ENCODE peak calls at places on chromosome 11, in nine cellular contexts. P is lower leg skin, J is IMR-90, R is body of pancreas, Y is right lobe of liver, C is GM12891, Z is ovary, T is prostate gland, S is heart left ventricle. D is an unnamed sample.

GRCh38 chr11:64632237-64632636 is 41.2 kb downstream of the SLC22A12 start:
- DNase-seq in S (no peak), P (no peak), J (no peak), R (no peak), C (no peak), Y (no peak), T (no peak), Z (no peak), D (no peak)

GRCh38 chr11:11569936-11570491 is 51.8 kb downstream of the GALNT18 start:
- DNase-seq in S (peak; percentile 84), T (peak; percentile 42), C (no peak), R (peak; percentile 32), J (no peak), Y (peak; percentile 63), Z (no peak), P (peak; percentile 88), D (no peak)

GRCh38 chr11:10076458-10077141 is 217.4 kb downstream of the SBF2 start:
- DNase-seq in Z (peak; percentile 36), Y (peak; percentile 58), T (peak; percentile 15), S (peak; percentile 42), R (no peak), J (peak; percentile 63), P (no peak), C (peak; percentile 7), D (peak; percentile 57)

GRCh38 chr11:28542556-28542955 is 434.4 kb downstream of the METTL15 start:
- DNase-seq in P (no peak), C (no peak), T (no peak), R (no peak), S (no peak), J (peak; percentile 51), Z (no peak), Y (no peak), D (no peak)

GRCh38 chr11:14520902-14521151 is 641 bp upstream of the PSMA1 start:
- DNase-seq in P (no peak), R (no peak), C (no peak), T (no peak), S (no peak), J (no peak), Y (no peak), Z (no peak), D (no peak)

GRCh38 chr11:19027829-19028595 is 32.5 kb downstream of the MRGPRX2 start:
- DNase-seq in Z (no peak), P (no peak), C (no peak), S (no peak), J (peak; percentile 55), R (peak; percentile 58), T (no peak), Y (no peak), D (no peak)

GRCh38 chr11:116506446-116506845 is 266.3 kb downstream of the BUD13 start:
- DNase-seq in T (no peak), R (no peak), P (peak; percentile 26), C (no peak), Z (no peak), S (no peak), J (no peak), Y (no peak), D (no peak)

GRCh38 chr11:13897606-13898276 is 64.8 kb upstream of the SPON1 start:
- DNase-seq in R (no peak), P (no peak), J (no peak), T (no peak), C (no peak), Z (no peak), S (no peak), Y (no peak), D (no peak)

GRCh38 chr11:6705905-6706535 is 22.9 kb upstream of the MRPL17 start:
- DNase-seq in T (peak; percentile 22), Z (peak; percentile 25), Y (no peak), J (peak; percentile 63), R (peak; percentile 65), P (no peak), S (no peak), C (no peak), D (peak; percentile 70)

GRCh38 chr11:12066799-12067508 is 43.4 kb upstream of the MICAL2 start:
- DNase-seq in R (no peak), T (peak; percentile 71), J (peak; percentile 56), S (no peak), P (peak; percentile 86), Z (no peak), Y (peak; percentile 60), C (no peak), D (no peak)

GRCh38 chr11:122656073-122656630 is 630 bp downstream of the UBASH3B start:
- DNase-seq in Z (peak; percentile 49), Y (peak; percentile 69), R (peak; percentile 38), S (peak; percentile 47), T (peak; percentile 26), C (peak; percentile 54), P (peak; percentile 89), J (peak; percentile 66), D (peak; percentile 61)

GRCh38 chr11:9004310-9004945 is 627 bp upstream of the NRIP3 start:
- DNase-seq in Z (peak; percentile 15), Y (no peak), P (no peak), R (peak; percentile 13), J (no peak), S (no peak), C (peak; percentile 17), T (no peak), D (peak; percentile 37)

GRCh38 chr11:36540998-36541397 is 26.8 kb upstream of the RAG1 start:
- DNase-seq in C (peak; percentile 19), T (no peak), J (peak; percentile 45), Y (peak; percentile 30), Z (no peak), S (peak; percentile 45), P (no peak), R (peak; percentile 51), D (peak; percentile 35)

GRCh38 chr11:114820621-114821020 is 142.3 kb downstream of the NXPE2 start:
- DNase-seq in S (no peak), T (no peak), Z (no peak), P (no peak), J (no peak), C (no peak), Y (no peak), R (no peak), D (no peak)

GRCh38 chr11:120121336-120121735 is 16.6 kb downstream of the TRIM29 start:
- DNase-seq in Z (no peak), R (no peak), J (no peak), Y (no peak), C (no peak), S (no peak), P (no peak), T (no peak), D (no peak)

GRCh38 chr11:17734986-17735822 is 623 bp downstream of the KCNC1 start:
- DNase-seq in P (no peak), C (peak; percentile 76), T (peak; percentile 40), R (peak; percentile 69), Z (peak; percentile 49), Y (peak; percentile 75), J (peak; percentile 69), S (peak; percentile 48), D (peak; percentile 52)

GRCh38 chr11:44670814-44671213 is 55.9 kb upstream of the TSPAN18 start:
- DNase-seq in Z (no peak), C (no peak), R (no peak), S (no peak), J (no peak), P (no peak), T (no peak), Y (no peak), D (no peak)

GRCh38 chr11:15472405-15472799 is 357.7 kb downstream of the INSC start:
- DNase-seq in Z (no peak), C (no peak), J (no peak), P (no peak), Y (no peak), R (no peak), S (no peak), T (no peak), D (no peak)

GRCh38 chr11:2581931-2582435 is 117.8 kb downstream of the KCNQ1OT1 start:
- DNase-seq in Y (no peak), Z (peak; percentile 7), P (peak; percentile 81), R (peak; percentile 1), S (peak; percentile 5), C (no peak), J (no peak), T (no peak), D (no peak)

GRCh38 chr11:6856871-6857270 is 6.0 kb upstream of the OR10A2 start:
- DNase-seq in Y (no peak), T (no peak), R (no peak), J (peak; percentile 54), S (no peak), P (no peak), C (no peak), Z (no peak), D (no peak)

GRCh38 chr11:65849771-65850216 is 8.2 kb downstream of the CFL1 start:
- DNase-seq in J (no peak), P (no peak), T (no peak), S (no peak), R (no peak), C (no peak), Z (no peak), Y (no peak), D (no peak)
- TF ChIP-seq POLR2A in J (no peak), P (no peak), T (no peak), S (no peak), R (no peak), C (peak; percentile 8), Z (no peak), Y (no peak), D (no peak)

GRCh38 chr11:72826191-72826941 is 12.2 kb downstream of the ATG16L2 start:
- DNase-seq in R (no peak), P (peak; percentile 82), S (no peak), C (no peak), Y (no peak), J (no peak), T (no peak), Z (no peak), D (no peak)
- TF ChIP-seq POLR2A in R (no peak), P (no peak), S (no peak), C (peak; percentile 24), Y (no peak), J (no peak), T (no peak), Z (no peak), D (no peak)

GRCh38 chr11:76233936-76234703 is 27.8 kb upstream of the WNT11 start:
- DNase-seq in C (peak; percentile 53), S (peak; percentile 65), J (no peak), Y (peak; percentile 52), R (peak; percentile 54), Z (peak; percentile 60), P (peak; percentile 92), T (no peak), D (peak; percentile 74)
- TF ChIP-seq POLR2A in C (peak; percentile 52), S (peak; percentile 23), J (no peak), Y (no peak), R (no peak), Z (peak; percentile 20), P (no peak), T (peak; percentile 20), D (no peak)

DNA sequence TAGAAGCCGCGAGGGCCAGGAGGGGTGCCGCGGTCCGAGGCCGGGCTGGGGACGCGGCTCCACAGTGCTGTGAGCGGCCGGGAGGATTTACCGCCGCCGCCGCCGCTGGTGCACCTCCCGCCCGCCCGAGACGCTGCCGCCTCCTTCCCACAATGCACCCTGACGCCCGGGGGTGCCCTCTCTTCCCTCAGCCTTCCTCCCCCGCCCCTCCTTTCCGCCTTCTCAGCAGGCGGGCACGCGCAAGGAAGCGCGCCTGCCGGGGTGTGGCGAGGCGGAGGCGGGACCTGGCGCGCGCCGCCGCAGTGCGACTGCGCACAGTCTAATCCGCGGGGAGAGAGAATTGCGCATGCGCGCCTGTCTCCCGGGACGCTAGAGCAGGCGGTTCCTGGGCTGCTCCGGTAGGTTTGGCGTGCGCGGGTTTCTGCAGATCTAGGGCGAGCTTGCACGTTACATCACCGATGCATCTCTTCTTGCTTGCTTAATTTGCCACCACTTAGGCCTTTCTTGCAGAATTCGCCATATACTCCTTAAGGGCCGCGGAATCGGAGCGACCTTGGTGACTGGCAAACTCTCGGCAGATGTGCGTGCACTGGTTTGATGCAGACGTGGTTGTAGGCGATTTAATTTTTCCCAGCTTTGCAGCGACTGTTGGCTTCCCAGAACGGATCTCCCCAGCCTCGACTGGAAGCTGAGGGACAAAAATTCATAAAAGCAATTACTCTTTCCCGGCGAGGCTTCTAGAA is at the start of the genes GVQW3 and THAP12:
- DNase-seq in C (peak; percentile 93), Z (peak; percentile 97), S (peak; percentile 98), Y (peak; percentile 98), J (peak; percentile 97), R (peak; percentile 99), T (peak; percentile 96), P (peak; percentile 99), D (peak; percentile 98)
- TF ChIP-seq POLR2A in C (no peak), Z (no peak), S (peak; percentile 91), Y (peak; percentile 80), J (peak; percentile 39), R (peak; percentile 49), T (peak; percentile 84), P (no peak), D (peak; percentile 53)

D was measured in erythroblast.